ENCODE peak calls at places on chromosomes 6 and 20, in four cellular contexts. One of them, this sample, is unnamed.

GRCh38 chr6:48891308-48891707 is 571.7 kb downstream of the MMUT start:
- DNase-seq in GM12878: no peak
- DNase-seq in HepG2: no peak
- DNase-seq in endothelial cell of umbilical vein: no peak
- DNase-seq in this sample: no peak

GRCh38 chr6:17640477-17640917 is 40.4 kb downstream of the FAM8A1 start:
- DNase-seq in GM12878: no peak
- DNase-seq in HepG2: no peak
- DNase-seq in endothelial cell of umbilical vein: no peak
- DNase-seq in this sample: peak; percentile 20

GRCh38 chr20:32238483-32239425 is 31.1 kb downstream of the POFUT1 start:
- DNase-seq in GM12878: no peak
- DNase-seq in HepG2: no peak
- DNase-seq in endothelial cell of umbilical vein: no peak
- DNase-seq in this sample: no peak

GRCh38 chr6:66390393-66390792 is 683.4 kb upstream of the EYS start:
- DNase-seq in GM12878: no peak
- DNase-seq in HepG2: no peak
- DNase-seq in endothelial cell of umbilical vein: no peak
- DNase-seq in this sample: no peak

GRCh38 chr6:15588966-15589634 is 73.7 kb downstream of the DTNBP1 start:
- DNase-seq in GM12878: no peak
- DNase-seq in HepG2: no peak
- DNase-seq in endothelial cell of umbilical vein: no peak
- DNase-seq in this sample: no peak

GRCh38 chr6:150323205-150323604 is 45.6 kb upstream of the IYD start:
- DNase-seq in GM12878: no peak
- DNase-seq in HepG2: no peak
- DNase-seq in endothelial cell of umbilical vein: no peak
- DNase-seq in this sample: no peak

GRCh38 chr20:50412069-50412468 is 98.1 kb upstream of the PTPN1 start:
- DNase-seq in GM12878: no peak
- DNase-seq in HepG2: no peak
- DNase-seq in endothelial cell of umbilical vein: no peak
- DNase-seq in this sample: no peak

GRCh38 chr6:143213977-143214376 is 153.3 kb downstream of the AIG1 start:
- DNase-seq in GM12878: no peak
- DNase-seq in HepG2: no peak
- DNase-seq in endothelial cell of umbilical vein: no peak
- DNase-seq in this sample: no peak

GRCh38 chr20:39943336-39943735 is 745.7 kb downstream of the MAFB start:
- DNase-seq in GM12878: no peak
- DNase-seq in HepG2: no peak
- DNase-seq in endothelial cell of umbilical vein: no peak
- DNase-seq in this sample: no peak

GRCh38 chr20:53072923-53073579 is 100.9 kb downstream of the TSHZ2 start:
- DNase-seq in GM12878: no peak
- DNase-seq in HepG2: no peak
- DNase-seq in endothelial cell of umbilical vein: no peak
- DNase-seq in this sample: no peak

GRCh38 chr6:111746983-111747773 is 126.1 kb downstream of the FYN start:
- DNase-seq in GM12878: no peak
- DNase-seq in HepG2: no peak
- DNase-seq in endothelial cell of umbilical vein: peak; percentile 54
- DNase-seq in this sample: no peak

GRCh38 chr6:89243331-89243629 is 26.1 kb upstream of the GABRR1 start:
- DNase-seq in GM12878: no peak
- DNase-seq in HepG2: no peak
- DNase-seq in endothelial cell of umbilical vein: no peak
- DNase-seq in this sample: no peak

GRCh38 chr20:50005378-50006020 is 22.7 kb downstream of the SNAI1 start:
- DNase-seq in GM12878: no peak
- DNase-seq in HepG2: no peak
- DNase-seq in endothelial cell of umbilical vein: no peak
- DNase-seq in this sample: no peak

GRCh38 chr20:58054744-58055373 is 173.6 kb downstream of the ANKRD60 start:
- DNase-seq in GM12878: no peak
- DNase-seq in HepG2: no peak
- DNase-seq in endothelial cell of umbilical vein: peak; percentile 9
- DNase-seq in this sample: no peak

GRCh38 chr6:107716688-107717089 is 107.4 kb downstream of the SCML4 start:
- DNase-seq in GM12878: peak; percentile 53
- DNase-seq in HepG2: no peak
- DNase-seq in endothelial cell of umbilical vein: no peak
- DNase-seq in this sample: peak; percentile 62

GRCh38 chr6:116210750-116211425 is 43.0 kb downstream of the TSPYL4 start:
- DNase-seq in GM12878: no peak
- DNase-seq in HepG2: no peak
- DNase-seq in endothelial cell of umbilical vein: no peak
- DNase-seq in this sample: no peak

GRCh38 chr6:125808060-125808459 is 17.3 kb downstream of the NCOA7 start:
- DNase-seq in GM12878: no peak
- DNase-seq in HepG2: no peak
- DNase-seq in endothelial cell of umbilical vein: no peak
- DNase-seq in this sample: no peak

GRCh38 chr20:3818155-3819151 is 1.9 kb upstream of the AP5S1 start:
- DNase-seq in GM12878: no peak
- DNase-seq in HepG2: peak; percentile 95
- DNase-seq in endothelial cell of umbilical vein: peak; percentile 69
- DNase-seq in this sample: peak; percentile 89

GRCh38 chr6:10146723-10147451 is 268.0 kb downstream of the TFAP2A start:
- DNase-seq in GM12878: peak; percentile 8
- DNase-seq in HepG2: peak; percentile 44
- DNase-seq in endothelial cell of umbilical vein: no peak
- DNase-seq in this sample: peak; percentile 20

GRCh38 chr6:87731818-87732661 is 30.0 kb upstream of the AKIRIN2 start:
- DNase-seq in GM12878: peak; percentile 71
- DNase-seq in HepG2: peak; percentile 86
- DNase-seq in endothelial cell of umbilical vein: peak; percentile 88
- DNase-seq in this sample: peak; percentile 92

GRCh38 chr20:36523341-36523740 is 18.0 kb upstream of the MYL9 start:
- DNase-seq in GM12878: no peak
- DNase-seq in HepG2: no peak
- DNase-seq in endothelial cell of umbilical vein: peak; percentile 24
- DNase-seq in this sample: no peak

GRCh38 chr6:128351255-128351514 is 169.2 kb downstream of the PTPRK start:
- DNase-seq in GM12878: no peak
- DNase-seq in HepG2: no peak
- DNase-seq in endothelial cell of umbilical vein: no peak
- DNase-seq in this sample: no peak

GRCh38 chr6:15242937-15243614 is 2.8 kb upstream of the JARID2 start:
- DNase-seq in GM12878: no peak
- DNase-seq in HepG2: no peak
- DNase-seq in endothelial cell of umbilical vein: peak; percentile 77
- DNase-seq in this sample: no peak

GRCh38 chr20:24653306-24653705 is 183.9 kb downstream of the SYNDIG1 start:
- DNase-seq in GM12878: no peak
- DNase-seq in HepG2: no peak
- DNase-seq in endothelial cell of umbilical vein: no peak
- DNase-seq in this sample: peak; percentile 78

GRCh38 chr6:106858653-106859092 is 115.9 kb downstream of the CD24 start:
- DNase-seq in GM12878: no peak
- DNase-seq in HepG2: no peak
- DNase-seq in endothelial cell of umbilical vein: no peak
- DNase-seq in this sample: no peak

GRCh38 chr6:136593748-136594490 is 43.7 kb upstream of the MAP7 start:
- DNase-seq in GM12878: peak; percentile 94
- DNase-seq in HepG2: peak; percentile 19
- DNase-seq in endothelial cell of umbilical vein: peak; percentile 97
- DNase-seq in this sample: peak; percentile 52

GRCh38 chr20:46221271-46221670 is 87.0 kb downstream of the CDH22 start:
- DNase-seq in GM12878: no peak
- DNase-seq in HepG2: no peak
- DNase-seq in endothelial cell of umbilical vein: no peak
- DNase-seq in this sample: no peak
- TF ChIP-seq MYC in GM12878: no peak
- TF ChIP-seq MYC in HepG2: no peak
- TF ChIP-seq MYC in endothelial cell of umbilical vein: no peak
- TF ChIP-seq MYC in this sample: no peak

GRCh38 chr6:41658551-41659069 is 20.3 kb downstream of the MDFI start:
- DNase-seq in GM12878: no peak
- DNase-seq in HepG2: no peak
- DNase-seq in endothelial cell of umbilical vein: no peak
- DNase-seq in this sample: no peak

GRCh38 chr6:41653642-41654432 is 15.6 kb downstream of the MDFI start:
- DNase-seq in GM12878: no peak
- DNase-seq in HepG2: no peak
- DNase-seq in endothelial cell of umbilical vein: no peak
- DNase-seq in this sample: no peak

GRCh38 chr6:41657131-41658094 is 19.1 kb downstream of the MDFI start:
- DNase-seq in GM12878: no peak
- DNase-seq in HepG2: peak; percentile 21
- DNase-seq in endothelial cell of umbilical vein: no peak
- DNase-seq in this sample: no peak

GRCh38 chr6:41654433-41655020 is 16.3 kb downstream of the MDFI start:
- DNase-seq in GM12878: no peak
- DNase-seq in HepG2: no peak
- DNase-seq in endothelial cell of umbilical vein: no peak
- DNase-seq in this sample: no peak

DNA sequence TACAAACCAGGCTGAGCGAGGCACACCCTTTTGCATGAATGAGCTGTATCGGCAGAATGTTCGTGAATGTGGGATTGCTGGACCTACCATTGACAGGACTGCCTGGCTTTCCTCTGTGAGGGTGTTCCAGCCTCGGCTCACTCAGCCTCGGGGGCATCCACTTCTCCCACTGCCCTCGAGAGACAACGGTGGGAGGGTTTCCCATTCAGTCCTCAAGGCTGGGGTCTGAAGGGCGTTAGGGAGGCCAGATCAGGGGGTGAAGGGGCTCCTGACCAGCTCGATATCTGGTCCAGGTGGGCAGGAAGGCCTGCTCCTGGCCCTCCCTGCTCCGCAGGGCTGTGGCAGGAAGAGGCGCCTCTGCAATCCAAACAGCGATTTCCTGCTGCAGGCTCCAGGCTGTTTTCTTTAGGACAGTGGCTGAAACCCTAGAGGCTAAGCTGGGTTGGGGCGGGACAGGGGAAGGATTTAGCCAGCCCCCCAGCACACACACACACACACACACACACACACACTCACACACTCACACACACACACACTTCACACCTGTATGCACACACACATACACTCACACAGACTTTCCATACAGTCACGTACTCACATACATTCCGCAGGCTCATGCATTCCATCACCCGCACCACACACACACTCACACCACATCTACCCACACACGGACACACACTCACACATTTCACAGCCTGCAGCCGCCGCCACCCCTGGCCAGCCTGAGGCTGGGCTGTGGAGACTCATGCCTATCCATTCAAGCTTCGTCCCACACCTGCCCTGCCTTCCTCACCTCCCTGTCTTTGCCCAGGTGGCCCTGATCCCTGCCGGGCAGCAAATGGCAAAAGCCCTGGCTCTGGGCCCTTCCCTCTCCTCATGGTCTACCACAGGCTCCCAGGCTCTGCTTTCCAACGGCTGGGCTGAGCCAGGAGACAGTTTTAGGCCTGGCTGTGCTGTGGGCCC is 17.7 kb downstream of the MDFI start:
- DNase-seq in GM12878: no peak
- DNase-seq in HepG2: no peak
- DNase-seq in endothelial cell of umbilical vein: peak; percentile 73
- DNase-seq in this sample: no peak
- TF ChIP-seq MYC in GM12878: no peak
- TF ChIP-seq MYC in HepG2: no peak
- TF ChIP-seq MYC in endothelial cell of umbilical vein: no peak
- TF ChIP-seq MYC in this sample: no peak

DNA sequence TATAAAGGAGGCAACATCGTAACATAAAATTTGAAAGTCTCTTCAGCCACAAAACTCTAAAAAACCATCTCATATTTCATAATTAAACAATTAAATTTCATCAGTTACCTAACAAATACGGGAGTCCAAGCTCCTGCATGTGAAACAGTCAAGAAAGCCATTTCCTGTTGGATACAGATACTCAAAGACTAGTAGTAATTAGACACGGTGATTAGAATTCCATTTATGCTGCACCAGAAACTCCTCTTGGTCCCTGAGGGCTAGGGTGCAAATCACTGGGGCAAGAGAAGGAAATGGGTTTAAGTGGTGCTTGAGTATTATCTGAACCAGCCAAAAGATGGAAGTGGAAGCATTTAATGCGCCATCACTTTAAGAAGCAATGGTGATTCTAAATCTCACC is 27.4 kb downstream of the TRAM2 start:
- DNase-seq in GM12878: no peak
- DNase-seq in HepG2: no peak
- DNase-seq in endothelial cell of umbilical vein: peak; percentile 30
- DNase-seq in this sample: no peak
- TF ChIP-seq MYC in GM12878: no peak
- TF ChIP-seq MYC in HepG2: no peak
- TF ChIP-seq MYC in endothelial cell of umbilical vein: no peak
- TF ChIP-seq MYC in this sample: no peak

GRCh38 chr20:44342240-44342639 is 5.4 kb downstream of the R3HDML start:
- DNase-seq in GM12878: no peak
- DNase-seq in HepG2: no peak
- DNase-seq in endothelial cell of umbilical vein: no peak
- DNase-seq in this sample: no peak
- TF ChIP-seq MYC in GM12878: no peak
- TF ChIP-seq MYC in HepG2: no peak
- TF ChIP-seq MYC in endothelial cell of umbilical vein: no peak
- TF ChIP-seq MYC in this sample: no peak

GRCh38 chr6:7157752-7158616 is 50.2 kb downstream of the RREB1 start:
- DNase-seq in GM12878: no peak
- DNase-seq in HepG2: no peak
- DNase-seq in endothelial cell of umbilical vein: no peak
- DNase-seq in this sample: no peak
- TF ChIP-seq MYC in GM12878: no peak
- TF ChIP-seq MYC in HepG2: no peak
- TF ChIP-seq MYC in endothelial cell of umbilical vein: no peak
- TF ChIP-seq MYC in this sample: no peak

DNA sequence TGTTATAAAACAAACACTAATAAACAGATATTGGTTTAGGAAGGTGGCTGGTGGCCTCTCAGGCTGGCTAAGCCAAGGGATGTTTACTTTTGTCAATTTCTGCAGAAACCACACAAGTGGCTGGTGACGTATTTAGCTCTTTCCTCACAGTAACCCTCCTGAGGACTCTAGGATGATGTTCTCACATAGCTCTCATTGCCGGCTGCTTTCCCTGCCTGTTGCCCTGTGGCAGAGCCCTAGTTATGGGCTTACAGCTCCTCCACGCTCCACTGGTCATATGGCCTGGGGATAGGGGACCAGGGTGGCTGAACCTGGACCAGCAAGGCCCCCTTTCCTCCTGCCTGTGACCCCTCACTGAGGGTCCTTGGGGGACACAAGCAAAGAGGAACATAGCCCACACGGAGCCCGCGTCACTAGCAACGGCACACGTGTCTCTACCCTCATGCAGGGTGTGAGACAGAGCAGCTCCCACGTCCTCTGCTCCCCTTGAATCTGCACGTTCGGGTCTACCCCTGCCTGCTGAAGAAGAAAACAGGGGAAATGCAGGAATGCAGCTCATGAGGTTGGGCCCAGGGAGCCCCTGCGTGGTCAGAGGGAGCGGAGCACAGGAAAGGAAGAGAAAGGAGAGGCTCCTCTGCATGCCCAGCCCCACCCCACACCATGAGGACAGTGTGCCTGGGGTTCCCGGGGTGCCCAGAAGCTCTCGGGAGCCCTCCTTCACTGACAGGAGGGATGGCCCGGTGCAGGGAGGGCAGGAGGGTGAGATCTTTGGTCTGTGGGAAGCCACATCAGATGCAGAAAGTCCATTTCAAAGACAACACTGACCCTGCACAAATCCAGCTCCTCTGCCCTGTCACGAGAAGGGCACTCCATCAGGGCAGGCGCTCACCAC is 13.9 kb downstream of the RAMACL start:
- DNase-seq in GM12878: no peak
- DNase-seq in HepG2: no peak
- DNase-seq in endothelial cell of umbilical vein: no peak
- DNase-seq in this sample: no peak
- TF ChIP-seq MYC in GM12878: no peak
- TF ChIP-seq MYC in HepG2: no peak
- TF ChIP-seq MYC in endothelial cell of umbilical vein: no peak
- TF ChIP-seq MYC in this sample: no peak